ENCODE peak calls at places on chromosomes 4 and X, in eight cellular contexts. H, X, W, C, B, S, E and F are unnamed samples.

GRCh38 chrX:45619290-45619689 is 418.6 kb upstream of the DIPK2B start:
- DNase-seq in H (no peak), X (no peak), W (no peak), C (no peak), B (no peak), S (no peak), E (peak), F (peak)

GRCh38 chr4:114791976-114792375 is 193.4 kb downstream of the UGT8 start:
- DNase-seq in H (no peak), X (no peak), W (no peak), C (no peak), B (no peak), S (no peak), E (no peak), F (no peak)

GRCh38 chrX:152028611-152029010 is 54.1 kb upstream of the GABRE start:
- DNase-seq in H (no peak), X (no peak), W (no peak), C (no peak), B (no peak), S (no peak), E (no peak), F (no peak)

GRCh38 chr4:85210353-85210752 is 243.9 kb upstream of the WDFY3 start:
- DNase-seq in H (no peak), X (no peak), W (no peak), C (no peak), B (peak), S (no peak), E (no peak), F (peak)

GRCh38 chr4:140710784-140711622 is 45.2 kb downstream of the TBC1D9 start:
- DNase-seq in H (no peak), X (no peak), W (no peak), C (no peak), B (no peak), S (no peak), E (no peak), F (no peak)

GRCh38 chr4:187393546-187394344 is 601.8 kb upstream of the ZFP42 start:
- DNase-seq in H (no peak), X (no peak), W (no peak), C (no peak), B (no peak), S (no peak), E (no peak), F (no peak)

GRCh38 chr4:38356686-38357085 is 307.3 kb upstream of the KLF3 start:
- DNase-seq in H (no peak), X (no peak), W (no peak), C (no peak), B (no peak), S (no peak), E (no peak), F (no peak)

GRCh38 chrX:10071451-10072163 is 85.2 kb upstream of the CLCN4 start:
- DNase-seq in H (no peak), X (no peak), W (no peak), C (no peak), B (peak), S (no peak), E (no peak), F (peak)